ENCODE peak calls at places on chromosomes 13 and 19, in ten cellular contexts. D is aorta, R is cardiac muscle cell, O is heart left ventricle, J is hepatocyte, P is lung, H is brain microvascular endothelial cell, M is pancreas, U is GM23338, F is SJCRH30. Q is an unnamed sample.

GRCh38 chr19:7500811-7501450 is 12.1 kb upstream of the PEX11G start:
- DNase-seq in H (peak; percentile 39), M (peak; percentile 55), F (no peak), R (peak; percentile 78), J (peak; percentile 82), O (no peak), D (no peak), U (peak; percentile 96), P (no peak), Q (peak; percentile 26)

GRCh38 chr13:33150146-33150545 is 133.9 kb downstream of the KL start:
- DNase-seq in M (no peak), J (no peak), H (peak; percentile 80), R (no peak), O (no peak), D (no peak), F (peak; percentile 73), P (no peak), U (no peak), Q (no peak)

GRCh38 chr19:29378126-29378525 is 147.7 kb upstream of the VSTM2B start:
- DNase-seq in D (no peak), P (peak; percentile 4), F (no peak), R (no peak), M (no peak), J (no peak), U (no peak), O (no peak), H (no peak), Q (no peak)

GRCh38 chr19:45767881-45768643 is 990 bp downstream of the SIX5 start:
- DNase-seq in M (peak; percentile 81), D (peak; percentile 86), R (peak; percentile 74), J (peak; percentile 83), U (peak; percentile 76), O (peak; percentile 74), P (peak; percentile 66), F (peak; percentile 64), H (peak; percentile 45), Q (no peak)

GRCh38 chr19:6509118-6509971 is 7.2 kb upstream of the TUBB4A start:
- DNase-seq in H (no peak), M (peak; percentile 87), U (no peak), P (no peak), O (no peak), R (no peak), J (peak; percentile 45), D (no peak), F (no peak), Q (no peak)

GRCh38 chr13:40682449-40683240 is 16.2 kb upstream of the FOXO1 start:
- DNase-seq in R (peak; percentile 66), J (peak; percentile 64), O (no peak), H (no peak), M (no peak), U (peak; percentile 88), D (no peak), F (peak; percentile 59), P (no peak), Q (no peak)

GRCh38 chr13:43874512-43875092 is 4.9 kb downstream of the CCDC122 start:
- DNase-seq in O (no peak), H (no peak), R (peak; percentile 27), M (no peak), U (peak; percentile 31), J (no peak), P (no peak), F (peak; percentile 47), D (no peak), Q (no peak)

GRCh38 chr19:55242517-55242916 is 14.0 kb upstream of the TMEM86B start:
- DNase-seq in O (no peak), P (no peak), U (no peak), H (no peak), M (no peak), F (peak; percentile 13), R (no peak), D (peak; percentile 46), J (no peak), Q (no peak)

GRCh38 chr13:108597943-108598342 is 31.5 kb upstream of the MYO16 start:
- DNase-seq in F (no peak), M (no peak), R (no peak), O (no peak), H (peak; percentile 11), U (no peak), P (no peak), D (no peak), J (no peak), Q (no peak)

GRCh38 chr19:19062454-19063182 is 1.2 kb upstream of the SLC25A42 start:
- DNase-seq in P (no peak), D (no peak), J (no peak), R (no peak), O (peak; percentile 44), M (no peak), H (peak; percentile 11), F (peak; percentile 61), U (peak; percentile 46), Q (no peak)

GRCh38 chr19:32362318-32362691 is 16.9 kb downstream of the ZNF507 start:
- DNase-seq in F (no peak), H (no peak), P (no peak), M (no peak), U (no peak), O (no peak), R (no peak), J (no peak), D (no peak), Q (no peak)

GRCh38 chr19:12723643-12724426 is at the start of gene TNPO2:
- DNase-seq in J (peak; percentile 69), P (peak; percentile 54), O (peak; percentile 59), R (peak; percentile 83), D (peak; percentile 84), M (peak; percentile 47), F (peak; percentile 96), H (peak; percentile 52), U (peak; percentile 94), Q (peak; percentile 53)
- H3K27ac ChIP-seq in J (peak within 1 kb of the TSS; percentile 66), P (peak within 1 kb of the TSS; percentile 82), O (peak within 1 kb of the TSS; percentile 97), R (peak within 1 kb of the TSS; percentile 99), D (no peak within 1 kb of the TSS), M (peak within 1 kb of the TSS; percentile 42), F (peak within 1 kb of the TSS; percentile 84), H (peak within 1 kb of the TSS; percentile 92), U (peak within 1 kb of the TSS; percentile 83), Q (peak within 1 kb of the TSS; percentile 78)

GRCh38 chr19:39139305-39140194 is 14.0 kb downstream of the PAK4 start:
- DNase-seq in J (no peak), O (no peak), M (no peak), H (no peak), F (no peak), D (no peak), P (no peak), R (peak; percentile 74), U (peak; percentile 92), Q (no peak)
- H3K27ac ChIP-seq in J (peak overlapping the region; percentile 84), O (peak overlapping the region; percentile 18), M (peak overlapping the region; percentile 10), H (no peak overlapping the region), F (no peak overlapping the region), D (no peak overlapping the region), P (peak overlapping the region; percentile 17), R (peak overlapping the region; percentile 86), U (peak overlapping the region; percentile 85), Q (no peak overlapping the region)

GRCh38 chr19:50330365-50331078 is 1.3 kb upstream of the KCNC3 start:
- DNase-seq in J (peak; percentile 95), P (peak; percentile 84), U (peak; percentile 96), H (no peak), D (peak; percentile 87), O (peak; percentile 89), R (peak; percentile 96), M (peak; percentile 86), F (peak; percentile 90), Q (peak; percentile 79)
- H3K27ac ChIP-seq in J (peak overlapping the region; percentile 93), P (peak overlapping the region; percentile 4), U (peak overlapping the region; percentile 90), H (no peak overlapping the region), D (no peak overlapping the region), O (no peak overlapping the region), R (peak overlapping the region; percentile 57), M (no peak overlapping the region), F (no peak overlapping the region), Q (no peak overlapping the region)

GRCh38 chr13:95276119-95276505 is 25.1 kb downstream of the ABCC4 start:
- DNase-seq in U (no peak), O (no peak), R (no peak), J (no peak), H (no peak), F (peak; percentile 43), D (no peak), P (no peak), M (no peak), Q (no peak)
- H3K27ac ChIP-seq in U (no peak overlapping the region), O (no peak overlapping the region), R (no peak overlapping the region), J (peak overlapping the region; percentile 78), H (no peak overlapping the region), F (peak overlapping the region; percentile 47), D (no peak overlapping the region), P (peak overlapping the region; percentile 8), M (no peak overlapping the region), Q (no peak overlapping the region)

GRCh38 chr19:10279737-10280442 is 6.9 kb upstream of the ICAM4 start:
- DNase-seq in R (no peak), F (no peak), M (no peak), O (no peak), U (no peak), D (no peak), P (no peak), H (no peak), J (no peak), Q (no peak)
- H3K27ac ChIP-seq in R (no peak overlapping the region), F (no peak overlapping the region), M (no peak overlapping the region), O (no peak overlapping the region), U (no peak overlapping the region), D (no peak overlapping the region), P (peak overlapping the region; percentile 21), H (no peak overlapping the region), J (no peak overlapping the region), Q (no peak overlapping the region)

GRCh38 chr19:4758082-4758481 is 33.5 kb upstream of the FEM1A start:
- DNase-seq in D (no peak), H (no peak), J (no peak), R (no peak), O (no peak), U (no peak), F (no peak), P (no peak), M (no peak), Q (no peak)
- H3K27ac ChIP-seq in D (no peak overlapping the region), H (no peak overlapping the region), J (no peak overlapping the region), R (no peak overlapping the region), O (no peak overlapping the region), U (no peak overlapping the region), F (no peak overlapping the region), P (no peak overlapping the region), M (no peak overlapping the region), Q (no peak overlapping the region)

GRCh38 chr13:101019126-101019525 is 344.5 kb upstream of the TMTC4 start:
- DNase-seq in P (no peak), D (no peak), M (no peak), F (no peak), U (no peak), H (no peak), R (no peak), J (no peak), O (no peak), Q (no peak)
- H3K27ac ChIP-seq in P (no peak overlapping the region), D (no peak overlapping the region), M (no peak overlapping the region), F (no peak overlapping the region), U (no peak overlapping the region), H (no peak overlapping the region), R (no peak overlapping the region), J (no peak overlapping the region), O (no peak overlapping the region), Q (no peak overlapping the region)

Q was measured in CD4-positive, alpha-beta T cell.